ENCODE peak calls at places on chromosomes 7 and 10, in eight cellular contexts. S, X, M, O, N, R, P and V are unnamed samples.

GRCh38 chr7:5282464-5283316 is at the start of gene SLC29A4:
- DNase-seq in X (no peak), R (peak; percentile 22), M (peak; percentile 30), N (peak; percentile 37), O (no peak), P (no peak), S (peak; percentile 29), V (no peak)

GRCh38 chr7:159122276-159122675 is 22.4 kb downstream of the VIPR2 start:
- DNase-seq in N (no peak), R (no peak), M (no peak), O (peak; percentile 27), X (no peak), P (no peak), S (no peak), V (no peak)

GRCh38 chr7:156703773-156704482 is 63.4 kb downstream of the RNF32 start:
- DNase-seq in N (no peak), S (no peak), O (no peak), M (no peak), X (no peak), R (no peak), P (no peak), V (no peak)

GRCh38 chr7:139016931-139017511 is 18.8 kb downstream of the ZC3HAV1L start:
- DNase-seq in X (peak; percentile 30), N (peak; percentile 67), S (peak; percentile 68), P (peak; percentile 66), R (peak; percentile 79), O (peak; percentile 75), M (peak; percentile 68), V (peak; percentile 39)

GRCh38 chr10:132538790-132539421 is 1.3 kb downstream of the INPP5A start:
- DNase-seq in R (no peak), S (no peak), X (no peak), O (peak; percentile 58), P (no peak), M (no peak), N (no peak), V (no peak)

GRCh38 chr7:77455334-77455733 is 39.2 kb upstream of the GSAP start:
- DNase-seq in M (peak; percentile 31), P (peak; percentile 82), X (no peak), S (no peak), R (no peak), O (no peak), N (no peak), V (no peak)

GRCh38 chr10:72319416-72320254 is 35.1 kb downstream of the DNAJB12 start:
- DNase-seq in O (peak; percentile 97), N (peak; percentile 77), X (peak; percentile 85), P (peak; percentile 88), R (peak; percentile 93), M (peak; percentile 90), S (peak; percentile 94), V (peak; percentile 86)

GRCh38 chr10:33565231-33565630 is 230.8 kb upstream of the NRP1 start:
- DNase-seq in O (no peak), M (no peak), X (no peak), R (no peak), N (no peak), S (no peak), P (no peak), V (no peak)

GRCh38 chr10:102661614-102662133 is 17.4 kb downstream of the TRIM8 start:
- DNase-seq in O (no peak), R (no peak), X (no peak), N (no peak), M (no peak), S (no peak), P (no peak), V (peak; percentile 48)

GRCh38 chr7:121504478-121504877 is 108.4 kb upstream of the FAM3C start:
- DNase-seq in P (no peak), S (no peak), N (no peak), R (no peak), M (peak; percentile 89), X (no peak), O (no peak), V (no peak)

GRCh38 chr10:114686013-114686412 is 27.9 kb upstream of the ABLIM1 start:
- DNase-seq in X (no peak), O (no peak), P (no peak), S (no peak), N (no peak), R (no peak), M (no peak), V (no peak)

GRCh38 chr7:105141068-105141467 is 127.1 kb downstream of the KMT2E start:
- DNase-seq in P (peak; percentile 38), R (no peak), S (peak; percentile 12), O (no peak), M (peak; percentile 35), X (no peak), N (peak; percentile 7), V (no peak)

GRCh38 chr7:24075426-24075810 is 208.6 kb upstream of the NPY start:
- DNase-seq in R (no peak), P (no peak), O (no peak), S (no peak), M (peak; percentile 65), X (no peak), N (no peak), V (no peak)

GRCh38 chr7:94400643-94401042 is 5.9 kb downstream of the COL1A2 start:
- DNase-seq in X (no peak), N (no peak), O (no peak), R (no peak), M (no peak), S (no peak), P (no peak), V (no peak)

GRCh38 chr7:46747222-46747621 is 826.1 kb upstream of the IGFBP3 start:
- DNase-seq in O (no peak), N (no peak), P (no peak), M (peak; percentile 67), X (no peak), R (no peak), S (no peak), V (no peak)